ENCODE peak calls at places on chromosomes 16 and 17, in seven cellular contexts. C is mucosa of gallbladder, F is bronchial epithelial cell, H is NCI-H187 treated with DMSO at 0.1 percent for 48 hours, O is HS-27A, Y is NCI-H345, N is heart left ventricle. S is an unnamed sample.

GRCh38 chr17:42311240-42312034 is 23.1 kb downstream of the STAT5A start:
- DNase-seq in O (no peak), N (peak), H (no peak), C (peak), Y (no peak), F (peak), S (no peak)

GRCh38 chr17:28743243-28744103 is at the start of gene TRAF4:
- DNase-seq in Y (peak), F (peak), O (no peak), C (peak), N (peak), H (peak), S (peak)

GRCh38 chr17:18259621-18260331 is 686 bp upstream of the MIEF2 start:
- DNase-seq in C (no peak), H (no peak), Y (no peak), N (no peak), F (peak), O (peak), S (no peak)

GRCh38 chr17:67293251-67294203 is 48.5 kb upstream of the HELZ start:
- DNase-seq in Y (peak), H (no peak), O (no peak), C (peak), N (peak), F (peak), S (peak)

GRCh38 chr17:38605230-38605851 is 411 bp downstream of the SRCIN1 start:
- DNase-seq in O (no peak), N (no peak), Y (no peak), F (no peak), H (no peak), C (no peak), S (no peak)

GRCh38 chr16:80990978-80991377 is 15.7 kb downstream of the CMC2 start:
- DNase-seq in H (no peak), O (no peak), Y (no peak), N (no peak), C (no peak), F (no peak), S (no peak)

GRCh38 chr17:2070241-2071023 is 15.5 kb downstream of the HIC1 start:
- DNase-seq in H (no peak), Y (no peak), F (no peak), N (no peak), C (peak), O (no peak), S (no peak)

GRCh38 chr17:71117461-71117860 is 948.1 kb downstream of the KCNJ2 start:
- DNase-seq in F (no peak), N (no peak), Y (no peak), C (no peak), O (no peak), H (no peak), S (no peak)

GRCh38 chr17:55144518-55144917 is 120.2 kb upstream of the HLF start:
- DNase-seq in C (no peak), O (no peak), H (no peak), F (no peak), Y (no peak), N (no peak), S (no peak)

GRCh38 chr17:79374087-79374486 is 236.8 kb downstream of the RBFOX3 start:
- DNase-seq in N (no peak), H (no peak), O (no peak), F (no peak), Y (no peak), C (no peak), S (no peak)

GRCh38 chr16:83268164-83268563 is 539.6 kb upstream of the HSBP1 start:
- DNase-seq in N (no peak), Y (no peak), H (no peak), O (no peak), F (no peak), C (no peak), S (no peak)

GRCh38 chr17:10380631-10381408 is 8.0 kb upstream of the MYH13 start:
- DNase-seq in O (no peak), F (no peak), H (no peak), Y (no peak), C (no peak), N (no peak), S (no peak)